ENCODE peak calls at places on chromosomes 16 and 17, in five cellular contexts. C is testis, F is endothelial cell, W is heart left ventricle, O is cardiac fibroblast. Z is an unnamed sample.

GRCh38 chr17:28878981-28879380 is 18.6 kb downstream of the FLOT2 start:
- DNase-seq in C (peak; percentile 36), F (peak; percentile 41), O (peak; percentile 55), W (no peak), Z (no peak)

GRCh38 chr16:2858245-2859025 is 465 bp upstream of the PRSS22 start:
- DNase-seq in O (no peak), F (no peak), C (no peak), W (no peak), Z (peak; percentile 74)

GRCh38 chr16:86682219-86682904 is 104.0 kb downstream of the FOXL1 start:
- DNase-seq in O (peak; percentile 24), C (no peak), W (no peak), F (no peak), Z (no peak)

GRCh38 chr17:35214192-35214591 is 20.0 kb upstream of the SLC35G3 start:
- DNase-seq in O (no peak), C (no peak), F (no peak), W (no peak), Z (no peak)

GRCh38 chr16:6970171-6970857 is 362.3 kb upstream of the RBFOX1 start:
- DNase-seq in F (no peak), C (no peak), O (no peak), W (no peak), Z (no peak)

GRCh38 chr17:4658478-4659305 is 17.2 kb upstream of the ALOX15 start:
- DNase-seq in C (no peak), W (no peak), O (peak; percentile 36), F (no peak), Z (no peak)

GRCh38 chr16:85309656-85310587 is 197.7 kb upstream of the CIBAR2 start:
- DNase-seq in W (no peak), F (no peak), O (no peak), C (peak; percentile 83), Z (no peak)

GRCh38 chr17:50871369-50871768 is 5.2 kb upstream of the TOB1 start:
- DNase-seq in O (no peak), C (no peak), F (no peak), W (no peak), Z (no peak)

GRCh38 chr17:395974-396373 is 43.4 kb upstream of the RPH3AL start:
- DNase-seq in F (no peak), W (no peak), O (no peak), C (no peak), Z (no peak)

GRCh38 chr17:82463881-82464566 is 5.5 kb downstream of the NARF start:
- DNase-seq in O (no peak), C (no peak), F (no peak), W (no peak), Z (no peak)

GRCh38 chr16:27193300-27193990 is 9.9 kb upstream of the KDM8 start:
- DNase-seq in F (no peak), C (no peak), W (no peak), O (no peak), Z (no peak)

GRCh38 chr17:12463102-12463501 is 202.6 kb upstream of the MYOCD start:
- DNase-seq in C (no peak), O (peak; percentile 53), W (no peak), F (no peak), Z (no peak)

GRCh38 chr16:11296706-11297491 is 15.8 kb upstream of the PRM1 start:
- DNase-seq in O (no peak), F (no peak), W (no peak), C (no peak), Z (no peak)

GRCh38 chr16:65294708-65295107 is 172.8 kb upstream of the CDH11 start:
- DNase-seq in O (no peak), C (no peak), F (no peak), W (no peak), Z (no peak)

GRCh38 chr17:36977066-36977465 is 28.3 kb downstream of the AATF start:
- DNase-seq in W (no peak), C (no peak), O (no peak), F (no peak), Z (no peak)

GRCh38 chr16:28924399-28924761 is 658 bp downstream of the RABEP2 start:
- DNase-seq in O (no peak), F (no peak), W (no peak), C (no peak), Z (no peak)

GRCh38 chr17:59620518-59621259 is 994 bp downstream of the CLTC start:
- DNase-seq in O (peak; percentile 35), F (peak; percentile 22), C (peak; percentile 58), W (peak; percentile 54), Z (no peak)

GRCh38 chr16:74607310-74607966 is 524 bp upstream of the GLG1 start:
- DNase-seq in O (no peak), W (no peak), F (no peak), C (no peak), Z (no peak)

GRCh38 chr17:45334701-45335677 is 18.2 kb upstream of the MAP3K14 start:
- DNase-seq in F (no peak), O (no peak), C (no peak), W (no peak), Z (no peak)

GRCh38 chr17:42744283-42744805 is 496 bp downstream of the EZH1 start:
- DNase-seq in F (no peak), W (peak; percentile 85), O (peak; percentile 59), C (peak; percentile 82), Z (no peak)

GRCh38 chr17:31433811-31434210 is 42.3 kb downstream of the RAB11FIP4 start:
- DNase-seq in W (no peak), C (no peak), O (no peak), F (no peak), Z (no peak)

GRCh38 chr16:54936086-54936978 is 5.7 kb downstream of the IRX5 start:
- DNase-seq in W (peak; percentile 49), O (peak; percentile 62), F (peak; percentile 53), C (no peak), Z (peak; percentile 39)
- TF ChIP-seq CTCF in W (no peak), O (no peak), F (no peak), C (no peak), Z (no peak)

DNA sequence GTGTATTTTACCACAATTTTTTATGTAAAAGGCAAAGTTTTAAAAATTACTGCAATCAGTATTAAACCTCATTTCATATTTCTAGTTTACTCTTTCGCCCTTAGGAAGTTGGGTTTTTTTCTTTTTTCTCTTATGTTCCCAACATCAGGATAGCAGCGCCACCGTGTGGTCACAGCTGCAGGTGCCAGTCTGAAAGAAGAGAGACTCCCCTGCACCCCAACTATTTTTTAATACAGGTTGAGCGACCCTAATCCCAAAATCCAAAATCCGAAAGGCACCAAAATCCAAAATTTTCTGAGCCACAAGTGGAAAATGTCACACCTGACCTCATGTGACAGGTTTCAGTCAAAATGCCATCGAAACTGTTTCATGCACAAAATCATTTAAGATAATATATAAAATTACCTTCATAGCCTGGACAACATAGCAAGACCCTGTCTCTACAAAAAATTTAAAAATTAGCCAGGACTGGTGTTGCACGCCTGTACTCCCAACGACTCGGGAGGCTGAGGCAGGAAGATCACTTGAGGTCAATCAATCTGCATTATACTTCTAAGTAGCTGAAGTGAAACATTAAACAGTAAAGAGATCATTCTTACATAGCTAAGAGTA is 21.8 kb upstream of the ASGR2 start:
- DNase-seq in O (peak; percentile 79), F (peak; percentile 74), W (peak; percentile 57), C (peak; percentile 89), Z (peak; percentile 64)
- TF ChIP-seq CTCF in O (peak; percentile 87), F (peak; percentile 96), W (peak; percentile 93), C (peak; percentile 95), Z (peak; percentile 98)

DNA sequence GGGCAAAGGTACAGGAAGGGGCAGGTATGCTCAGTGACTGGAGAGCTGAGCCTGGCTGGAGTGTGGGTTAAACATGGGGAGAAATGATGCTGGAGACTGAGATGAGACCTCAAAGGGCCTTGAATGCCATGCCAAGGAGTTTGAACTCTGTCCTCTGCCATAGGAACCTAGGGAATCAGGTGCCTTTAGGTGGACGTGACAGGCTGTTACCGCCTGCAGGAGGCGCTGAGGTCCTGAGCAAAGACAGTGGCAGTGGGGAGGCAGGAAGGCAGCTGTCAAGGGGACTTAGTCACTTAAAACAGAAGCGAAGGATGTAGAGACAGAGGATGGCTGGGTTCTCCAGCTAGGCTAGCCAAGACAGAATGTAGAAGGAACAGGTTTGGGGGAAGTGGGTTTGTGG is 9.1 kb downstream of the PSMB3 start:
- DNase-seq in C (no peak), O (peak; percentile 58), F (peak; percentile 63), W (no peak), Z (no peak)
- TF ChIP-seq CTCF in C (no peak), O (peak; percentile 52), F (peak; percentile 38), W (peak; percentile 13), Z (peak; percentile 39)

GRCh38 chr16:23505942-23506605 is 4.2 kb downstream of the GGA2 start:
- DNase-seq in F (no peak), W (no peak), O (peak; percentile 21), C (no peak), Z (no peak)
- TF ChIP-seq CTCF in F (no peak), W (no peak), O (no peak), C (no peak), Z (no peak)

Z was measured in progenitor cell of endocrine pancreas.